ENCODE peak calls at places on chromosomes 4 and X, in five cellular contexts. W is RWPE1; Q is H9; C is CD4-positive, alpha-beta T cell; M is SJSA1. B is an unnamed sample.

GRCh38 chr4:76729991-76730390 is 168.0 kb downstream of the SOWAHB start:
- DNase-seq in Q (no peak), M (no peak), W (no peak), C (no peak), B (no peak)

GRCh38 chrX:7891928-7892327 is 35.3 kb downstream of the PNPLA4 start:
- DNase-seq in M (no peak), Q (no peak), C (no peak), W (no peak), B (no peak)

GRCh38 chrX:103831342-103831802 is 685 bp downstream of the RAB9B start:
- DNase-seq in W (peak; percentile 70), C (no peak), M (no peak), Q (no peak), B (no peak)

GRCh38 chr4:134200811-134201215 is 776 bp downstream of the PABPC4L start:
- DNase-seq in W (no peak), C (no peak), M (no peak), Q (peak; percentile 28), B (no peak)

GRCh38 chrX:3609800-3610199 is 103.6 kb downstream of the PRKX start:
- DNase-seq in W (no peak), M (no peak), Q (no peak), C (no peak), B (peak; percentile 31)

GRCh38 chr4:37825943-37826281 is 574 bp upstream of the PGM2 start:
- DNase-seq in W (peak; percentile 23), M (no peak), C (no peak), Q (peak; percentile 27), B (no peak)

GRCh38 chr4:143188325-143189088 is 3.8 kb downstream of the USP38 start:
- DNase-seq in Q (no peak), M (no peak), C (no peak), W (peak; percentile 17), B (no peak)

GRCh38 chr4:120589787-120590186 is 332.7 kb downstream of the PRDM5 start:
- DNase-seq in Q (no peak), C (no peak), W (no peak), M (no peak), B (no peak)

GRCh38 chrX:15497865-15498264 is 2.7 kb upstream of the BMX start:
- DNase-seq in Q (peak; percentile 72), W (peak; percentile 52), C (peak; percentile 21), M (peak; percentile 44), B (no peak)

GRCh38 chrX:24508375-24508774 is 43.3 kb downstream of the PDK3 start:
- DNase-seq in W (no peak), C (no peak), Q (no peak), M (no peak), B (no peak)

GRCh38 chr4:34250562-34250961 is 1993.8 kb downstream of the ARAP2 start:
- DNase-seq in M (no peak), W (no peak), Q (no peak), C (no peak), B (peak; percentile 53)

GRCh38 chrX:99722094-99722493 is 688.0 kb downstream of the PCDH19 start:
- DNase-seq in M (no peak), Q (no peak), W (no peak), C (no peak), B (no peak)

GRCh38 chrX:24479924-24480722 is 15.0 kb downstream of the PDK3 start:
- DNase-seq in Q (no peak), M (no peak), W (no peak), C (peak; percentile 46), B (no peak)

GRCh38 chr4:139453041-139453370 is 915 bp upstream of the RAB33B start:
- DNase-seq in Q (no peak), M (no peak), W (peak; percentile 68), C (no peak), B (peak; percentile 36)

GRCh38 chr4:149746281-149746680 is 69.4 kb downstream of the IQCM start:
- DNase-seq in Q (no peak), M (no peak), W (no peak), C (no peak), B (no peak)

GRCh38 chr4:186081202-186081807 is 12.3 kb downstream of the TLR3 start:
- DNase-seq in M (no peak), Q (peak; percentile 81), C (no peak), W (no peak), B (no peak)

GRCh38 chrX:29728639-29729038 is 486.7 kb upstream of the MAGEB2 start:
- DNase-seq in Q (no peak), W (peak; percentile 2), C (no peak), M (no peak), B (peak; percentile 0)

GRCh38 chr4:125243835-125244397 is 70.8 kb upstream of the FAT4 start:
- DNase-seq in C (no peak), W (no peak), Q (no peak), M (no peak), B (no peak)

GRCh38 chrX:24577091-24577490 is 70.1 kb downstream of the PCYT1B start:
- DNase-seq in M (no peak), W (no peak), C (no peak), Q (no peak), B (no peak)

GRCh38 chr4:187098429-187098828 is 374.8 kb upstream of the FAT1 start:
- DNase-seq in Q (no peak), M (no peak), W (no peak), C (no peak), B (no peak)

GRCh38 chrX:46574337-46574940 is 874 bp downstream of the CHST7 start:
- DNase-seq in M (peak; percentile 47), C (peak; percentile 21), W (no peak), Q (peak; percentile 39), B (no peak)

GRCh38 chr4:109559625-109559982 is 442 bp upstream of the MCUB start:
- DNase-seq in Q (peak; percentile 60), W (peak; percentile 38), C (no peak), M (peak; percentile 49), B (no peak)

GRCh38 chr4:48602763-48603162 is 112.7 kb downstream of the ZAR1 start:
- DNase-seq in C (no peak), W (no peak), M (no peak), Q (no peak), B (no peak)

GRCh38 chr4:48604041-48604440 is 114.0 kb downstream of the ZAR1 start:
- DNase-seq in M (no peak), C (no peak), Q (no peak), W (no peak), B (no peak)

GRCh38 chr4:48602222-48602621 is 112.2 kb downstream of the ZAR1 start:
- DNase-seq in Q (no peak), W (peak; percentile 54), M (no peak), C (no peak), B (peak; percentile 12)

GRCh38 chr4:48604527-48604926 is 114.5 kb downstream of the ZAR1 start:
- DNase-seq in C (no peak), Q (no peak), W (no peak), M (no peak), B (no peak)

GRCh38 chr4:48603366-48604003 is 113.4 kb downstream of the ZAR1 start:
- DNase-seq in M (no peak), C (no peak), Q (no peak), W (no peak), B (no peak)
- H3K27ac ChIP-seq in M (no peak overlapping the region), C (no peak overlapping the region), Q (no peak overlapping the region), W (no peak overlapping the region), B (peak overlapping the region; percentile 67)

GRCh38 chr4:11618666-11619282 is 190.1 kb upstream of the HS3ST1 start:
- DNase-seq in C (no peak), W (no peak), M (no peak), Q (no peak), B (no peak)
- H3K27ac ChIP-seq in C (no peak overlapping the region), W (no peak overlapping the region), M (no peak overlapping the region), Q (no peak overlapping the region), B (peak overlapping the region; percentile 33)

DNA sequence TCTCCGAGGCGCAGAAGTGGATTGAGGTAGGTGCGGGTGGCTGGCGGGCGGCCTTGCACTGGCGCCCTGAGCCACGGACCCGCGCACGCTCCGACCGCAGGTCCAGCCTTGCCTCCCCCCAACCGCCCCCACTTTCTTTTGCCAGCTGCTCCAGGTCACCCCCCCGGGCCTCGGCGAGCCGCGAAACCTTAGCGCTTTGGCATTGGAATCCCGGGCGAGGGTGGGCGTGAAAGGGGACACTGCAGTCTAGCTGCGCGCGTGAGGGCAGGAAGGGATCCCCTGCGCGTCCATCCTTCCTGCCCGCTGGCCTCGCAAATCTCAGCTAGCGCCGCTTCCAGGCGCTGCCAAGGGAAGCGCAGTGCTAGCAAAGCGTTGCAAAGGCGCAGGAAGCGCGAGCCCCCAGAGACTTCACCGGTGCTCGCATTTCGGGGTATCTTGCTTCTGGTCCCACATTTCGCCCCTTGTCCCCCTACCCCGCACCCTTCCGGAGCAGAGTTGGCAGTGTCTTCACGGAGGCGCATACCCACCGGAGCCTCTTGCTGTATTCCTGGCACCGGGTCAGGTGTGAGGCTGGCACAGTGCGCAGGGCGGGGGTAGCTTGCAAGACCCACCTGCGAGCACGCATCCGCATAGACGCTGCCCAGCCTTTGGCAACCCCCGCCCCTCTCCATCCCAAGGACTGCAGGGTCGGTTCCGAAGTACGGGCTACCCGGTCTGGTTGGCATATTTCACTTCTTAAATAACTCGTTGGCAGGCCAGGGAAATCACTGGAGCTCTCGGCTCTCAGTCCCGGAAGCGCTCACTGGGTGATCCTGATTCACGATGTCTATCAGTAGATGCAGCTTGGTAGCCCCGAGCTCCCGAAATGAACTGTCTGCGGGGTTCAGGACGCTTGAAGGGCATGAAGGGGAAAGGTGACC is 104.4 kb downstream of the UCHL1 start:
- DNase-seq in M (no peak), Q (peak; percentile 55), C (no peak), W (peak; percentile 50), B (no peak)
- H3K27ac ChIP-seq in M (no peak overlapping the region), Q (no peak overlapping the region), C (no peak overlapping the region), W (peak overlapping the region; percentile 82), B (no peak overlapping the region)

DNA sequence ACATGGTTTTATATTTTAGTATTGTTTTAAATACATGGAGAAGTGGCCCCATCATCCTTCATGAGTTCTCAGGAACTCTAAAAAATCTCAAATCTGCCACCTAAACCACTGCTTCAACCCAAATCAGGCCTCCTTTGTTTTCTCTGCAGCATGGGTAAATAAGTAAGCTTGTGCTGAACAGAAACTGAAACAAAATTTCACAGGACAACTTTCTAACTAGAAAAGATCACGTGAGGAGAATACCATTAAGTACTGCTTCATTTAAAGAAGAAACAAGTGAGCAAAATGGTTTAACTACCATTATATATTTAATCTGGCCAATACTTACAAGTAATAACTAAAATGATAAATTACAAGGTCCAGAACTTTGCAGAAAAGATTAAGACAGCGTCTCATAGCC is 2.5 kb downstream of the ARAP2 start:
- DNase-seq in C (no peak), Q (no peak), M (no peak), W (no peak), B (no peak)
- H3K27ac ChIP-seq in C (peak overlapping the region; percentile 76), Q (no peak overlapping the region), M (no peak overlapping the region), W (no peak overlapping the region), B (no peak overlapping the region)

GRCh38 chrX:47836164-47837072 is at the start of gene ZNF81:
- DNase-seq in W (peak; percentile 83), Q (peak; percentile 95), C (peak; percentile 80), M (peak; percentile 96), B (peak; percentile 64)
- H3K27ac ChIP-seq in W (peak within 1 kb of the TSS; percentile 68), Q (no peak within 1 kb of the TSS), C (peak within 1 kb of the TSS; percentile 52), M (peak within 1 kb of the TSS; percentile 39), B (peak within 1 kb of the TSS; percentile 18)

DNA sequence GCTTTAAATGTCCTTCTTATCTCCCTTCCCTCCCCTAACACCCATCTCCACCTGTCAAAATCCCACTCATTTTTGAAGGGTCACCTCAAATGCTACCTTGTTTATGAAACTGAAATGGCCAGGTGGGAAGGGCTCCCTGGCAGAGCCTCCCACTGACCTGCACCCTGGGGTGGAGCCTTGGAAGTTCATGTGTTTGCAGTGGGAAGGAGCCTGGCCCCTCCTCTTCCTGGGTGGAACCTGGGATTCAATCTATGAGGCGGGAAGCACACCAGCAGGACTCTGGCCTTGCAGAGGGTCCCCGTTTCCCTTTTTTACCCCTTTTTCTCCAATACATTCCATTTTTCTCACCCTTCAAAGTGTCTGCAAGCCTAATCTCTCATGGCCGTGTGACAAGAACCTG is 197.4 kb downstream of the ENOX2 start:
- DNase-seq in M (no peak), Q (no peak), W (no peak), C (no peak), B (no peak)
- H3K27ac ChIP-seq in M (no peak overlapping the region), Q (no peak overlapping the region), W (no peak overlapping the region), C (no peak overlapping the region), B (no peak overlapping the region)

B was measured in epithelial cell of prostate.